ENCODE peak calls at places on chromosomes 12 and 14, in eight cellular contexts. One of them, this sample, is unnamed.

GRCh38 chr12:115859231-115859630 is 418.3 kb downstream of the MED13L start:
- DNase-seq in stimulated activated CD4-positive, alpha-beta T cell treated with anti-CD3 and anti-CD28 coated beads, Interleukin-1b, Interleukin-23, amount 100 ng/mL, for 24 hours: no peak
- DNase-seq in lower lobe of right lung: no peak
- DNase-seq in GM23338: no peak
- DNase-seq in Ammon's horn: peak; percentile 63
- DNase-seq in PC-3: no peak
- DNase-seq in EH: no peak
- DNase-seq in T-cell: no peak
- DNase-seq in this sample: no peak

GRCh38 chr12:89993632-89994031 is 285.0 kb upstream of the ATP2B1 start:
- DNase-seq in PC-3: peak; percentile 7
- DNase-seq in GM23338: no peak
- DNase-seq in T-cell: no peak
- DNase-seq in stimulated activated CD4-positive, alpha-beta T cell treated with anti-CD3 and anti-CD28 coated beads, Interleukin-1b, Interleukin-23, amount 100 ng/mL, for 24 hours: no peak
- DNase-seq in Ammon's horn: no peak
- DNase-seq in EH: no peak
- DNase-seq in lower lobe of right lung: no peak
- DNase-seq in this sample: no peak

GRCh38 chr12:26838888-26839416 is 6.0 kb upstream of the ITPR2 start:
- DNase-seq in GM23338: no peak
- DNase-seq in PC-3: no peak
- DNase-seq in lower lobe of right lung: no peak
- DNase-seq in T-cell: no peak
- DNase-seq in EH: no peak
- DNase-seq in stimulated activated CD4-positive, alpha-beta T cell treated with anti-CD3 and anti-CD28 coated beads, Interleukin-1b, Interleukin-23, amount 100 ng/mL, for 24 hours: no peak
- DNase-seq in Ammon's horn: no peak
- DNase-seq in this sample: no peak

GRCh38 chr12:46342562-46343033 is 30.0 kb downstream of the SLC38A2 start:
- DNase-seq in Ammon's horn: peak; percentile 57
- DNase-seq in lower lobe of right lung: no peak
- DNase-seq in PC-3: peak; percentile 73
- DNase-seq in stimulated activated CD4-positive, alpha-beta T cell treated with anti-CD3 and anti-CD28 coated beads, Interleukin-1b, Interleukin-23, amount 100 ng/mL, for 24 hours: no peak
- DNase-seq in EH: peak; percentile 63
- DNase-seq in GM23338: peak; percentile 76
- DNase-seq in T-cell: peak; percentile 5
- DNase-seq in this sample: peak; percentile 68

GRCh38 chr12:73421832-73422231 is 1115.8 kb upstream of the ATXN7L3B start:
- DNase-seq in PC-3: peak; percentile 81
- DNase-seq in GM23338: no peak
- DNase-seq in T-cell: no peak
- DNase-seq in stimulated activated CD4-positive, alpha-beta T cell treated with anti-CD3 and anti-CD28 coated beads, Interleukin-1b, Interleukin-23, amount 100 ng/mL, for 24 hours: no peak
- DNase-seq in lower lobe of right lung: no peak
- DNase-seq in EH: peak; percentile 9
- DNase-seq in Ammon's horn: peak; percentile 2
- DNase-seq in this sample: peak; percentile 1

GRCh38 chr14:100019156-100019882 is 45.9 kb upstream of the EVL start:
- DNase-seq in EH: no peak
- DNase-seq in lower lobe of right lung: no peak
- DNase-seq in Ammon's horn: peak; percentile 70
- DNase-seq in PC-3: no peak
- DNase-seq in T-cell: no peak
- DNase-seq in stimulated activated CD4-positive, alpha-beta T cell treated with anti-CD3 and anti-CD28 coated beads, Interleukin-1b, Interleukin-23, amount 100 ng/mL, for 24 hours: no peak
- DNase-seq in GM23338: peak; percentile 20
- DNase-seq in this sample: peak; percentile 55

GRCh38 chr12:105948331-105948730 is 190.4 kb downstream of the NUAK1 start:
- DNase-seq in lower lobe of right lung: no peak
- DNase-seq in EH: peak; percentile 76
- DNase-seq in PC-3: peak; percentile 20
- DNase-seq in GM23338: no peak
- DNase-seq in Ammon's horn: no peak
- DNase-seq in stimulated activated CD4-positive, alpha-beta T cell treated with anti-CD3 and anti-CD28 coated beads, Interleukin-1b, Interleukin-23, amount 100 ng/mL, for 24 hours: no peak
- DNase-seq in T-cell: no peak
- DNase-seq in this sample: no peak

GRCh38 chr12:87660987-87661769 is 368.0 kb downstream of the C12orf50 start:
- DNase-seq in GM23338: no peak
- DNase-seq in PC-3: no peak
- DNase-seq in Ammon's horn: no peak
- DNase-seq in lower lobe of right lung: no peak
- DNase-seq in EH: no peak
- DNase-seq in stimulated activated CD4-positive, alpha-beta T cell treated with anti-CD3 and anti-CD28 coated beads, Interleukin-1b, Interleukin-23, amount 100 ng/mL, for 24 hours: no peak
- DNase-seq in T-cell: no peak
- DNase-seq in this sample: no peak

GRCh38 chr12:113903381-113903863 is 62.7 kb downstream of the RBM19 start:
- DNase-seq in Ammon's horn: no peak
- DNase-seq in lower lobe of right lung: no peak
- DNase-seq in PC-3: peak; percentile 39
- DNase-seq in EH: peak; percentile 88
- DNase-seq in T-cell: no peak
- DNase-seq in stimulated activated CD4-positive, alpha-beta T cell treated with anti-CD3 and anti-CD28 coated beads, Interleukin-1b, Interleukin-23, amount 100 ng/mL, for 24 hours: no peak
- DNase-seq in GM23338: no peak
- DNase-seq in this sample: peak; percentile 68

GRCh38 chr14:72651081-72651480 is 242.8 kb downstream of the DPF3 start:
- DNase-seq in stimulated activated CD4-positive, alpha-beta T cell treated with anti-CD3 and anti-CD28 coated beads, Interleukin-1b, Interleukin-23, amount 100 ng/mL, for 24 hours: no peak
- DNase-seq in EH: peak; percentile 72
- DNase-seq in lower lobe of right lung: no peak
- DNase-seq in T-cell: no peak
- DNase-seq in Ammon's horn: no peak
- DNase-seq in PC-3: peak; percentile 75
- DNase-seq in GM23338: no peak
- DNase-seq in this sample: peak; percentile 26

GRCh38 chr12:56346663-56347062 is 8.0 kb downstream of the IL23A start:
- DNase-seq in T-cell: no peak
- DNase-seq in Ammon's horn: no peak
- DNase-seq in PC-3: no peak
- DNase-seq in EH: no peak
- DNase-seq in lower lobe of right lung: no peak
- DNase-seq in GM23338: peak; percentile 64
- DNase-seq in stimulated activated CD4-positive, alpha-beta T cell treated with anti-CD3 and anti-CD28 coated beads, Interleukin-1b, Interleukin-23, amount 100 ng/mL, for 24 hours: no peak
- DNase-seq in this sample: no peak

GRCh38 chr12:91922674-91923073 is 223.0 kb downstream of the BTG1 start:
- DNase-seq in GM23338: no peak
- DNase-seq in Ammon's horn: no peak
- DNase-seq in T-cell: no peak
- DNase-seq in lower lobe of right lung: no peak
- DNase-seq in PC-3: no peak
- DNase-seq in EH: no peak
- DNase-seq in stimulated activated CD4-positive, alpha-beta T cell treated with anti-CD3 and anti-CD28 coated beads, Interleukin-1b, Interleukin-23, amount 100 ng/mL, for 24 hours: no peak
- DNase-seq in this sample: peak; percentile 60

GRCh38 chr14:101557811-101558738 is 3.2 kb upstream of the DIO3 start:
- DNase-seq in PC-3: peak; percentile 41
- DNase-seq in stimulated activated CD4-positive, alpha-beta T cell treated with anti-CD3 and anti-CD28 coated beads, Interleukin-1b, Interleukin-23, amount 100 ng/mL, for 24 hours: no peak
- DNase-seq in T-cell: no peak
- DNase-seq in GM23338: peak; percentile 57
- DNase-seq in Ammon's horn: no peak
- DNase-seq in lower lobe of right lung: peak; percentile 38
- DNase-seq in EH: no peak
- DNase-seq in this sample: peak; percentile 6

GRCh38 chr12:116220756-116221155 is 56.7 kb downstream of the MED13L start:
- DNase-seq in T-cell: no peak
- DNase-seq in Ammon's horn: no peak
- DNase-seq in EH: no peak
- DNase-seq in PC-3: peak; percentile 19
- DNase-seq in lower lobe of right lung: no peak
- DNase-seq in stimulated activated CD4-positive, alpha-beta T cell treated with anti-CD3 and anti-CD28 coated beads, Interleukin-1b, Interleukin-23, amount 100 ng/mL, for 24 hours: no peak
- DNase-seq in GM23338: no peak
- DNase-seq in this sample: no peak

GRCh38 chr14:104047761-104048160 is 37.7 kb upstream of the ASPG start:
- DNase-seq in PC-3: no peak
- DNase-seq in EH: no peak
- DNase-seq in T-cell: no peak
- DNase-seq in stimulated activated CD4-positive, alpha-beta T cell treated with anti-CD3 and anti-CD28 coated beads, Interleukin-1b, Interleukin-23, amount 100 ng/mL, for 24 hours: no peak
- DNase-seq in GM23338: no peak
- DNase-seq in lower lobe of right lung: no peak
- DNase-seq in Ammon's horn: no peak
- DNase-seq in this sample: no peak

GRCh38 chr14:51962678-51963077 is 26.7 kb upstream of the RTRAF start:
- DNase-seq in stimulated activated CD4-positive, alpha-beta T cell treated with anti-CD3 and anti-CD28 coated beads, Interleukin-1b, Interleukin-23, amount 100 ng/mL, for 24 hours: no peak
- DNase-seq in lower lobe of right lung: no peak
- DNase-seq in EH: peak; percentile 39
- DNase-seq in T-cell: no peak
- DNase-seq in Ammon's horn: no peak
- DNase-seq in PC-3: no peak
- DNase-seq in GM23338: peak; percentile 19
- DNase-seq in this sample: no peak

GRCh38 chr14:29548948-29549370 is 378.7 kb downstream of the PRKD1 start:
- DNase-seq in stimulated activated CD4-positive, alpha-beta T cell treated with anti-CD3 and anti-CD28 coated beads, Interleukin-1b, Interleukin-23, amount 100 ng/mL, for 24 hours: no peak
- DNase-seq in EH: peak; percentile 74
- DNase-seq in PC-3: peak; percentile 77
- DNase-seq in T-cell: no peak
- DNase-seq in GM23338: peak; percentile 76
- DNase-seq in lower lobe of right lung: no peak
- DNase-seq in Ammon's horn: peak; percentile 81
- DNase-seq in this sample: peak; percentile 68

GRCh38 chr14:64706552-64707193 is 2.4 kb downstream of the PLEKHG3 start:
- DNase-seq in lower lobe of right lung: no peak
- DNase-seq in T-cell: no peak
- DNase-seq in PC-3: no peak
- DNase-seq in GM23338: peak; percentile 65
- DNase-seq in Ammon's horn: peak; percentile 95
- DNase-seq in EH: no peak
- DNase-seq in stimulated activated CD4-positive, alpha-beta T cell treated with anti-CD3 and anti-CD28 coated beads, Interleukin-1b, Interleukin-23, amount 100 ng/mL, for 24 hours: no peak
- DNase-seq in this sample: peak; percentile 96

GRCh38 chr12:131276501-131277185 is 322.9 kb downstream of the ADGRD1 start:
- DNase-seq in stimulated activated CD4-positive, alpha-beta T cell treated with anti-CD3 and anti-CD28 coated beads, Interleukin-1b, Interleukin-23, amount 100 ng/mL, for 24 hours: no peak
- DNase-seq in PC-3: no peak
- DNase-seq in GM23338: no peak
- DNase-seq in lower lobe of right lung: peak; percentile 29
- DNase-seq in T-cell: no peak
- DNase-seq in Ammon's horn: no peak
- DNase-seq in EH: no peak
- DNase-seq in this sample: no peak

This sample was measured in fibroblast of villous mesenchyme.